ENCODE peak calls at places on chromosomes 12 and 14, in eight cellular contexts. E is IMR-90, M is heart left ventricle, K is GM12878, W is suprapubic skin, I is right lobe of liver, C is body of pancreas, U is gastrocnemius medialis. R is an unnamed sample. For H3K9me3, the result is how much of the 10 kb centered on the place peaks cover.

GRCh38 chr12:91662021-91662420 is 479.4 kb upstream of the DCN start:
- DNase-seq in C (no peak), E (no peak), K (no peak), W (no peak), I (no peak), U (no peak), M (no peak), R (no peak)

GRCh38 chr14:73491256-73491976 is 683 bp downstream of the RIOX1 start:
- DNase-seq in E (peak), W (peak), I (peak), C (peak), K (no peak), U (peak), M (peak), R (peak)

GRCh38 chr12:13250416-13250815 is 53.9 kb downstream of the EMP1 start:
- DNase-seq in K (no peak), U (no peak), E (peak), M (no peak), C (no peak), I (no peak), W (no peak), R (no peak)

GRCh38 chr12:91772411-91772810 is 373.2 kb downstream of the BTG1 start:
- DNase-seq in K (no peak), E (peak), C (no peak), W (no peak), M (no peak), U (no peak), I (no peak), R (no peak)

GRCh38 chr12:130322263-130322662 is 15.4 kb upstream of the PIWIL1 start:
- DNase-seq in K (no peak), I (no peak), E (no peak), U (no peak), C (no peak), M (no peak), W (no peak), R (no peak)

GRCh38 chr12:106736051-106736957 is 38.2 kb upstream of the RIC8B start:
- DNase-seq in I (no peak), M (no peak), K (no peak), U (no peak), C (no peak), W (no peak), E (no peak), R (no peak)

GRCh38 chr14:77407158-77407557 is 16.2 kb downstream of the NOXRED1 start:
- DNase-seq in I (no peak), E (no peak), C (no peak), W (no peak), K (no peak), M (no peak), U (no peak), R (no peak)

GRCh38 chr12:49357099-49357678 is 10.1 kb upstream of the SPATS2 start:
- DNase-seq in K (no peak), W (no peak), U (no peak), I (no peak), E (peak), M (no peak), C (no peak), R (no peak)

GRCh38 chr14:92105845-92106094 is 612 bp downstream of the ATXN3 start:
- DNase-seq in E (no peak), M (peak), C (peak), U (peak), I (peak), K (no peak), W (peak), R (peak)

GRCh38 chr12:57063991-57064725 is 14.2 kb upstream of the MYO1A start:
- DNase-seq in C (no peak), W (no peak), E (peak), K (peak), M (no peak), U (no peak), I (no peak), R (no peak)

GRCh38 chr12:79274571-79275064 is 410.0 kb downstream of the SYT1 start:
- DNase-seq in I (no peak), U (no peak), C (no peak), M (no peak), E (no peak), W (no peak), K (no peak), R (no peak)

GRCh38 chr12:125186471-125187147 is 121.4 kb downstream of the AACS start:
- DNase-seq in K (no peak), M (peak), I (no peak), C (no peak), W (no peak), U (no peak), E (no peak), R (no peak)

GRCh38 chr14:73829526-73830431 is 21.9 kb upstream of the PTGR2 start:
- DNase-seq in M (no peak), K (peak), I (no peak), W (no peak), E (peak), U (no peak), C (no peak), R (no peak)

GRCh38 chr14:74492413-74493342 is at the start of gene NPC2:
- DNase-seq in K (no peak), C (no peak), E (no peak), I (no peak), M (no peak), W (no peak), U (no peak), R (no peak)

GRCh38 chr14:98210045-98210678 is 1061.8 kb downstream of the BCL11B start:
- DNase-seq in I (no peak), U (no peak), E (no peak), K (no peak), M (no peak), W (no peak), C (no peak), R (no peak)

GRCh38 chr14:85528882-85529585 is 910 bp upstream of the FLRT2 start:
- DNase-seq in M (no peak), U (peak), W (no peak), K (no peak), E (peak), I (no peak), C (no peak), R (no peak)

GRCh38 chr12:121388421-121388981 is 11.4 kb upstream of the RNF34 start:
- DNase-seq in C (no peak), M (no peak), U (no peak), E (peak), I (no peak), K (no peak), W (no peak), R (no peak)

GRCh38 chr12:104873374-104873773 is 84.7 kb downstream of the SLC41A2 start:
- DNase-seq in I (no peak), U (no peak), E (peak), C (no peak), K (no peak), W (no peak), M (no peak), R (no peak)

GRCh38 chr12:27095346-27095745 is 13.0 kb upstream of the C12orf71 start:
- DNase-seq in C (no peak), I (no peak), W (no peak), E (no peak), K (no peak), M (no peak), U (no peak), R (peak)

GRCh38 chr12:123032736-123033391 is 52.4 kb downstream of the ARL6IP4 start:
- DNase-seq in U (no peak), M (no peak), I (no peak), E (no peak), C (no peak), W (no peak), K (no peak), R (no peak)

GRCh38 chr12:56932867-56933266 is 1.3 kb downstream of the SDR9C7 start:
- DNase-seq in C (no peak), K (no peak), I (no peak), U (peak), W (no peak), M (no peak), E (no peak), R (peak)

GRCh38 chr14:105931808-105932483 is 405.6 kb downstream of the TMEM121 start:
- DNase-seq in E (no peak), U (no peak), C (no peak), W (no peak), I (no peak), M (peak), K (no peak), R (no peak)

DNA sequence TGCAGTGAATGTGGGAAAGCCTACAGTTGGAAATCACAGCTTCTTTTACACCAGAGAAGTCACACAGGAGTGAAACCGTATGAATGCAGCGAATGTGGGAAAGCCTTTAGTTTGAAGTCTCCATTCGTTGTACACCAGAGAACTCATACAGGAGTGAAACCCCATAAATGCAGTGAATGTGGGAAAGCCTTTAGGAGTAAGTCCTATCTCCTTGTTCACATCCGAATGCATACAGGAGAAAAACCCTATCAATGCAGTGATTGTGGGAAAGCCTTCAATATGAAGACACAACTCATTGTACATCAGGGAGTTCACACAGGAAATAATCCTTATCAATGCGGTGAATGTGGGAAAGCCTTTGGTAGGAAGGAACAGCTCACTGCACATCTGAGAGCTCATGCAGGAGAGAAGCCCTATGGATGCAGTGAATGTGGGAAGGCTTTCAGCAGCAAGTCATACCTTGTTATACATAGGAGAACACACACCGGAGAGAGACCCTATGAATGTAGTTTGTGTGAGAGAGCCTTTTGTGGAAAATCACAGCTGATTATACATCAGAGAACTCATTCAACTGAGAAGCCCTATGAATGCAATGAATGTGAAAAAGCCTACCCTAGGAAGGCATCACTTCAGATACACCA is 24.6 kb downstream of the ZNF26 start:
- DNase-seq in C (no peak), U (no peak), W (no peak), E (no peak), K (no peak), I (no peak), M (no peak), R (no peak)
- H3K9me3 ChIP-seq in C (under half), U (under half), W (half or more), E (half or more), K (half or more), I (under half), M (under half), R (under half)

GRCh38 chr14:20682435-20683124 is 1.8 kb upstream of the RNASE4 start:
- DNase-seq in M (peak), C (peak), I (peak), W (peak), U (peak), E (peak), K (no peak), R (peak)
- TF ChIP-seq POLR2A in M (peak), C (peak), I (peak), W (peak), U (peak), E (peak), K (peak), R (peak)

GRCh38 chr14:75794615-75795038 is 133.6 kb downstream of the TTLL5 start:
- DNase-seq in U (no peak), M (no peak), W (no peak), C (no peak), K (no peak), I (no peak), E (peak), R (no peak)
- TF ChIP-seq CTCF in U (peak), M (peak), W (no peak), C (no peak), K (peak), I (peak), E (peak), R (no peak)

GRCh38 chr12:34350092-34351041 is 328.1 kb downstream of the ALG10 start:
- DNase-seq in C (no peak), W (no peak), E (no peak), I (no peak), U (no peak), M (no peak), K (no peak), R (no peak)
- H3K9me3 ChIP-seq in C (under half), W (under half), E (under half), I (under half), U (under half), M (under half), K (under half), R (under half)

DNA sequence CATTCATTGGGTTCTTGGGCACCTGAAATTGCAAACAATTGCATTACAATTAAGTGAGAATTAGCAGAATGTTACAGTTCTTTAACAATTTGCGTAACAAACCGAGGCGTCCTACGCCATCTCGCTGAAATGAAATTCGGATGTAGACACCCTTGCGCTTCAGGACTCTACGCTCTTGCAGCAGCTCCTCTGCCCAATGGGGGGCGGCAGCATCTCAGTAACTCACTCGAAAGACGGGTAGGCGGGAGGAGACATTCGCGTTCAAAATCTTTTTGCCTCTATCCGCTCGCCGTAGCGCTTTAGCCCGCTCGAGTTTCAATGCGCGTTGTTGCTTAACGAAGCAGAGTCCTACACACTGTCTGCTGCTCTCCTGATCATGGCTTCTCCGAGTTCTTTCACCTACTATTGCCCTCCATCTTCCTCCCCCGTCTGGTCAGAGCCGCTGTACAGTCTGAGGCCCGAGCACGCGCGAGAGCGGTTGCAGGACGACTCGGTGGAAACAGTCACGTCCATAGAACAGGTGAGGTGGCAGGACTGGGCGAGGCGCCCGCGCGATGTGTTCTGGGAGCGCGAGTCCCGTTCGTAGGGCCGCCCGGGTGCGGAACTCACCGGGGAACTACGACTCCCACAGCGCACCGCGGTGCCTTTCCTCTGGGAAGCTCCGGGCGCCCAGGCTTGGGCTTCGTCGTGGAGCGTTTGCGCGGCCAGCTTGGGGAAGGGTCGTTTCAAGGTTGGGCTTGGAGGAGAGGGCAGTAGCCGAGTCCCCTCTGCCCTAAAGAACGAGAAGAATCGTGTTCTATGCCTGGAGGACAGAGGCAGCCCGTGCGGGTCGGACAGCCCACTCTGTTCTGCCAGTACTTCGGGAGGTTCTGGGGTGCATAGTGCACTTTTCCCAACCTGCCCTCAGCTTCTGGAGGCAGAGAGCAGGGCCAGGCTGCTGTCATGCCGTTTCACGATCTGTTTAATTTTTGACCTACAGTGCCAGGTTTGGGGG is at the start of gene FNTB:
- DNase-seq in M (peak), U (peak), K (peak), W (peak), I (peak), C (peak), E (peak), R (peak)
- TF ChIP-seq POLR2A in M (peak), U (peak), K (peak), W (no peak), I (peak), C (peak), E (peak), R (peak)

GRCh38 chr12:66945189-66945817 is 266.4 kb upstream of the GRIP1 start:
- DNase-seq in C (no peak), U (no peak), E (no peak), I (no peak), K (no peak), M (no peak), W (no peak), R (peak)

GRCh38 chr12:66947119-66947518 is 268.2 kb upstream of the GRIP1 start:
- DNase-seq in W (no peak), K (no peak), I (no peak), E (no peak), U (no peak), M (no peak), C (no peak), R (no peak)

GRCh38 chr12:66944365-66944764 is 265.5 kb upstream of the GRIP1 start:
- DNase-seq in M (no peak), K (no peak), U (no peak), I (no peak), C (no peak), E (no peak), W (no peak), R (no peak)

GRCh38 chr12:66941150-66941549 is 262.3 kb upstream of the GRIP1 start:
- DNase-seq in C (no peak), I (no peak), M (no peak), U (no peak), E (no peak), W (no peak), K (no peak), R (no peak)

DNA sequence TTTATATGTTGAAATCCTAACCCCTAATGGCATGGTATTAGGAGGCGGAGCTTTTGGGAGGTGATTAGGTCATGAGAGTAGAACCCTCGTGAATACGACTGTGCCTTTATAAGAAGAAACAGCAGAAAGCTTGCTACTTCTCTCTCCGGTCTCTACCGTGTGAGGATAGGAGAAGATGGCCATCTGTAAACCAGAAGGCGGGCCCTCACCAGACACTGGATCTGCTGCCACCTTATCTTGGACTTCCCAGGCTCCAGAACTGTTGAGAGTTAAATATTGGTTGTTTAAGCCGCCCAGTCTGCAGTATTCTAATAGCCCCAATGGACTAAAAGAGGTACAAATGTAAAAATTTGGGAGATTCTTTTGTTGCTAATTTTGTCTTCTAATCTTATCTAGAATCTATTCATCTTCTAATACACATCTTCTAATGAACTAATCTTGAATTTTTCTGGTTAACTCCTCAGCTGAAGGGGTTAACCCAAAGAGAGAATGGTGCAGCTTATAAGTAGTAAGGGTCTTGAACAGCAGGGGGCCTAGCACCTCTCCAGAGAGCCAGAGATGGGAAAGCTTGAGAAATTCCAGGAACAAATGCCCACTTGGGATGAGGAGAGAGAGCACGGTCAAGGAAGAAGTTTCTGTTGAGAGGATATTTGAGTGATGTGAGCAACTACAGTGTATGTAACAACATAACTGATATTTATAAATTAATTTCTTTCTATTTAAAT is 264.0 kb upstream of the GRIP1 start:
- DNase-seq in K (no peak), W (no peak), M (no peak), I (no peak), U (no peak), E (no peak), C (no peak), R (no peak)
- TF ChIP-seq CTCF in K (no peak), W (no peak), M (no peak), I (no peak), U (no peak), E (no peak), C (no peak), R (no peak)

GRCh38 chr12:99486277-99486676 is 161.3 kb upstream of the GARIN6 start:
- DNase-seq in U (no peak), I (no peak), W (no peak), C (no peak), M (no peak), K (no peak), E (no peak), R (no peak)
- H3K9me3 ChIP-seq in U (under half), I (under half), W (under half), C (under half), M (under half), K (under half), E (under half), R (under half)

GRCh38 chr14:59959663-59960062 is 39.7 kb downstream of the LRRC9 start:
- DNase-seq in W (no peak), E (no peak), U (no peak), C (no peak), K (no peak), M (no peak), I (no peak), R (no peak)

GRCh38 chr14:59969319-59969718 is 49.4 kb downstream of the LRRC9 start:
- DNase-seq in M (no peak), E (peak), W (no peak), U (no peak), K (no peak), C (no peak), I (no peak), R (peak)

GRCh38 chr14:59961518-59962062 is 41.6 kb downstream of the LRRC9 start:
- DNase-seq in M (no peak), I (no peak), E (no peak), W (no peak), K (no peak), C (no peak), U (no peak), R (no peak)

DNA sequence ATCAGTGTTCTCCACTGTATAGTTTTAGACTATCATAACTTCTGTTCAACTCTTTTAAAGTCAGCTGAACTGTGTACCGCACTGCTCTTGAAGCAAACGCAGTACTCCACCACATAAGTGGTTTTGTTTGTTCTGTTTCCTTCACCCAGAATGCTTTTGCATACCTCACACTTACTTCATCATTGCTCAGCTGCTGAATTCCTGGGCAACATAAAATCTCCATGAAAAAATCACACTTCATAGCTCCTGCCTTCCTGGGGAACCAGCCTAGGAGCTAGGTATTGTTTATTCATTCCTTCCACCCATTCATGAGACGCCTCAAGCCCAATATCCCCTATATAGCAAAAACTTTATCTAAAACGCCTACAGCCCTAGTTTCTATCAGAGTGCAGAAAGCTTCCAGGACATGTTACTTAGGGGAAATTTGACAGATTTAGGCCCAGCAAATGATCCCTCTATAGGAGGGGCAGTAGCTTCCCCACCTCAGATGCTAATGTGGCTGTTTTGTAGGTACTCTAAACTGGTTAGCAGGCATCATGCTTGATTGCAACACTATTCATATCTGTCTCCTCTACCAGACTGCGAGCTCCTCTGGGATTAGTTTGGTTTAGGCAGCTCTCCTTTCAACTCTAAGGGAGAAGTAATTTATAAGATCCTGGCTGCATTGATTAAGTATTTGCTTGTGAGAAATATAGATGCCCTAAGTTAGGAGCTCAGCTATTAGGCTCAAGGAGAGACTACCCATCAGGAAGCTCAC is 44.5 kb downstream of the LRRC9 start:
- DNase-seq in U (no peak), C (no peak), I (no peak), W (no peak), K (no peak), E (peak), M (no peak), R (no peak)
- TF ChIP-seq POLR2A in U (no peak), C (no peak), I (no peak), W (no peak), K (no peak), E (no peak), M (no peak), R (no peak)

GRCh38 chr12:15788266-15789214 is 648 bp downstream of the EPS8 start:
- DNase-seq in K (peak), E (peak), M (peak), W (peak), U (peak), I (peak), C (peak), R (peak)
- TF ChIP-seq CTCF in K (no peak), E (no peak), M (no peak), W (no peak), U (no peak), I (no peak), C (no peak), R (no peak)

R was measured in prostate gland.